ENCODE peak calls at places on chromosomes 5 and 9, in five cellular contexts. One of them, this sample, is unnamed.

GRCh38 chr5:179558912-179559279 is 8.5 kb downstream of the RUFY1 start:
- DNase-seq in psoas muscle: no peak
- DNase-seq in coronary artery: no peak
- DNase-seq in neural progenitor cell: peak; percentile 79
- DNase-seq in HCT116: no peak
- DNase-seq in this sample: no peak

GRCh38 chr5:6792911-6793451 is 79.7 kb downstream of the TENT4A start:
- DNase-seq in psoas muscle: no peak
- DNase-seq in coronary artery: no peak
- DNase-seq in neural progenitor cell: no peak
- DNase-seq in HCT116: no peak
- DNase-seq in this sample: no peak

GRCh38 chr9:2179557-2179956 is 164.4 kb downstream of the SMARCA2 start:
- DNase-seq in psoas muscle: no peak
- DNase-seq in coronary artery: no peak
- DNase-seq in neural progenitor cell: no peak
- DNase-seq in HCT116: no peak
- DNase-seq in this sample: no peak

GRCh38 chr9:114030364-114030763 is 47.7 kb downstream of the AMBP start:
- DNase-seq in psoas muscle: no peak
- DNase-seq in coronary artery: no peak
- DNase-seq in neural progenitor cell: no peak
- DNase-seq in HCT116: no peak
- DNase-seq in this sample: peak; percentile 53

GRCh38 chr5:83559141-83559785 is 87.7 kb downstream of the VCAN start:
- DNase-seq in psoas muscle: no peak
- DNase-seq in coronary artery: no peak
- DNase-seq in neural progenitor cell: no peak
- DNase-seq in HCT116: no peak
- DNase-seq in this sample: no peak

GRCh38 chr5:141747152-141747640 is 65.2 kb upstream of the ARAP3 start:
- DNase-seq in psoas muscle: peak; percentile 83
- DNase-seq in coronary artery: no peak
- DNase-seq in neural progenitor cell: peak; percentile 96
- DNase-seq in HCT116: peak; percentile 4
- DNase-seq in this sample: no peak

GRCh38 chr5:2995035-2995434 is 243.6 kb upstream of the IRX2 start:
- DNase-seq in psoas muscle: no peak
- DNase-seq in coronary artery: no peak
- DNase-seq in neural progenitor cell: no peak
- DNase-seq in HCT116: no peak
- DNase-seq in this sample: no peak

GRCh38 chr5:2746642-2747041 is 4.8 kb downstream of the IRX2 start:
- DNase-seq in psoas muscle: no peak
- DNase-seq in coronary artery: no peak
- DNase-seq in neural progenitor cell: no peak
- DNase-seq in HCT116: no peak
- DNase-seq in this sample: no peak

GRCh38 chr5:172571892-172572291 is 69.2 kb upstream of the NEURL1B start:
- DNase-seq in psoas muscle: no peak
- DNase-seq in coronary artery: no peak
- DNase-seq in neural progenitor cell: no peak
- DNase-seq in HCT116: no peak
- DNase-seq in this sample: no peak

GRCh38 chr5:143739741-143740140 is 72.2 kb upstream of the HMHB1 start:
- DNase-seq in psoas muscle: no peak
- DNase-seq in coronary artery: no peak
- DNase-seq in neural progenitor cell: no peak
- DNase-seq in HCT116: no peak
- DNase-seq in this sample: no peak

GRCh38 chr5:69526660-69527059 is 33.3 kb upstream of the GTF2H2C start:
- DNase-seq in psoas muscle: no peak
- DNase-seq in coronary artery: no peak
- DNase-seq in neural progenitor cell: no peak
- DNase-seq in HCT116: no peak
- DNase-seq in this sample: no peak

GRCh38 chr5:135158982-135159381 is 125.0 kb upstream of the PITX1 start:
- DNase-seq in psoas muscle: no peak
- DNase-seq in coronary artery: no peak
- DNase-seq in neural progenitor cell: no peak
- DNase-seq in HCT116: no peak
- DNase-seq in this sample: no peak

GRCh38 chr9:136682710-136683109 is 4.5 kb downstream of the AGPAT2 start:
- DNase-seq in psoas muscle: no peak
- DNase-seq in coronary artery: no peak
- DNase-seq in neural progenitor cell: no peak
- DNase-seq in HCT116: no peak
- DNase-seq in this sample: no peak

GRCh38 chr5:173507171-173507570 is 109.3 kb downstream of the BOD1 start:
- DNase-seq in psoas muscle: no peak
- DNase-seq in coronary artery: no peak
- DNase-seq in neural progenitor cell: no peak
- DNase-seq in HCT116: no peak
- DNase-seq in this sample: no peak

DNA sequence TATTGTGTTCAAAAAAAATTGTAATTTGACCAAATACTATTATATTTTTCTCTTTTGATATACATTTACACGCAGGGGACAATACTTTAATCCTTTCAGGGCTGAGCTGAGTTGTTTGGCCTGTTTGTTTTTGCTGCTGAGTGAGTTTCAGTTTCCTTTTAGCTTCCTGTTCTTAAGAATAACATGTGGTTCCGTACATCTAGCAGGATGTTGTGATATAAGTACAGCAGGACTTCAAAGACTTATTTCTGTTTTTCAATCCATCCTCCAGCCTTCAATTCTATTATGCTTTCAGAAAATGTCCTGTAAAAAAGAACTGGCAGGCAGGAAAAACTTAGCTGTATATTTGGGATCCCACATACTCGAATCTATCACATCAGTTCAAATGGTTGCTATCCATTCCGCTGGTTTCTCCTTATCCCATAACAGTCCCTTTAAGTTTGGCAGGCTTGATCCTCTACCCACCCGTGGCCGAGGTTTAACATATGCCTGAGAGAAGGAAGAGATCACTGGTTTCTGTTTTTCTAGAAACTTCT is 1037.3 kb upstream of the ACO1 start:
- DNase-seq in psoas muscle: no peak
- DNase-seq in coronary artery: no peak
- DNase-seq in neural progenitor cell: no peak
- DNase-seq in HCT116: no peak
- DNase-seq in this sample: no peak
- H3K4me3 ChIP-seq in psoas muscle: peak overlapping the region; percentile 32
- H3K4me3 ChIP-seq in coronary artery: peak overlapping the region; percentile 38
- H3K4me3 ChIP-seq in neural progenitor cell: no peak overlapping the region
- H3K4me3 ChIP-seq in HCT116: no peak overlapping the region
- H3K4me3 ChIP-seq in this sample: peak overlapping the region; percentile 21

GRCh38 chr9:69207503-69207902 is 33.4 kb downstream of the TJP2 start:
- DNase-seq in psoas muscle: no peak
- DNase-seq in coronary artery: no peak
- DNase-seq in neural progenitor cell: no peak
- DNase-seq in HCT116: no peak
- DNase-seq in this sample: no peak
- TF ChIP-seq CTCF in psoas muscle: no peak
- TF ChIP-seq CTCF in coronary artery: no peak
- TF ChIP-seq CTCF in neural progenitor cell: no peak
- TF ChIP-seq CTCF in HCT116: peak; percentile 28
- TF ChIP-seq CTCF in this sample: no peak

GRCh38 chr9:131266301-131267229 is 9.7 kb downstream of the FAM78A start:
- DNase-seq in psoas muscle: peak; percentile 78
- DNase-seq in coronary artery: no peak
- DNase-seq in neural progenitor cell: no peak
- DNase-seq in HCT116: no peak
- DNase-seq in this sample: no peak
- H3K27ac ChIP-seq in psoas muscle: peak overlapping the region; percentile 73
- H3K27ac ChIP-seq in coronary artery: no peak overlapping the region
- H3K27ac ChIP-seq in neural progenitor cell: no peak overlapping the region
- H3K27ac ChIP-seq in HCT116: no peak overlapping the region
- H3K27ac ChIP-seq in this sample: peak overlapping the region; percentile 98

GRCh38 chr5:100273846-100274580 is 261.2 kb upstream of the FAM174A start:
- DNase-seq in psoas muscle: no peak
- DNase-seq in coronary artery: no peak
- DNase-seq in neural progenitor cell: no peak
- DNase-seq in HCT116: no peak
- DNase-seq in this sample: no peak

GRCh38 chr5:100270323-100270771 is 264.8 kb upstream of the FAM174A start:
- DNase-seq in psoas muscle: no peak
- DNase-seq in coronary artery: no peak
- DNase-seq in neural progenitor cell: no peak
- DNase-seq in HCT116: no peak
- DNase-seq in this sample: no peak
- H3K4me3 ChIP-seq in psoas muscle: no peak overlapping the region
- H3K4me3 ChIP-seq in coronary artery: no peak overlapping the region
- H3K4me3 ChIP-seq in neural progenitor cell: no peak overlapping the region
- H3K4me3 ChIP-seq in HCT116: no peak overlapping the region
- H3K4me3 ChIP-seq in this sample: no peak overlapping the region